ENCODE peak calls at places on chromosomes 3 and 15, in ten cellular contexts. M, N, D, R, H, V, S, P, W and K are unnamed samples.
A peak's percentile ranks its signal among the peaks of the same experiment; 100 is the strongest.

GRCh38 chr15:62928242-62928995 is 114.1 kb upstream of the TPM1 start:
- DNase-seq in H (peak; percentile 55), V (no peak), D (no peak), R (peak; percentile 92), N (peak; percentile 93), W (no peak), M (no peak), S (no peak), P (no peak), K (no peak)

GRCh38 chr3:111979689-111980025 is 831 bp downstream of the ABHD10 start:
- DNase-seq in D (no peak), N (no peak), S (no peak), H (no peak), P (no peak), R (no peak), V (no peak), M (no peak), W (no peak), K (no peak)

GRCh38 chr3:195897081-195897852 is 11.1 kb downstream of the TNK2 start:
- DNase-seq in V (no peak), S (no peak), D (no peak), H (peak; percentile 63), M (no peak), N (peak; percentile 71), P (no peak), R (no peak), W (no peak), K (no peak)

GRCh38 chr3:120420360-120420759 is 30.4 kb downstream of the FSTL1 start:
- DNase-seq in D (no peak), W (no peak), R (no peak), M (no peak), N (no peak), P (no peak), H (no peak), V (no peak), S (no peak), K (no peak)

GRCh38 chr15:21261965-21262850 is 178.1 kb downstream of the POTEB3 start:
- DNase-seq in S (no peak), R (no peak), M (no peak), W (no peak), P (no peak), N (no peak), V (no peak), H (peak; percentile 69), D (no peak), K (no peak)

GRCh38 chr3:134360046-134360445 is 14.2 kb downstream of the AMOTL2 start:
- DNase-seq in R (no peak), S (no peak), V (no peak), N (no peak), M (peak; percentile 22), H (no peak), D (no peak), P (no peak), W (no peak), K (no peak)

GRCh38 chr3:62607287-62608029 is 234.1 kb upstream of the FEZF2 start:
- DNase-seq in M (no peak), V (no peak), W (no peak), R (peak; percentile 96), H (no peak), N (peak; percentile 92), P (peak; percentile 39), S (peak; percentile 90), D (no peak), K (no peak)

GRCh38 chr3:191393146-191393545 is 62.8 kb upstream of the UTS2B start:
- DNase-seq in S (no peak), P (no peak), N (peak; percentile 58), M (no peak), H (no peak), W (no peak), V (no peak), D (no peak), R (no peak), K (no peak)

GRCh38 chr3:183584246-183584913 is 28.9 kb upstream of the KLHL6 start:
- DNase-seq in S (peak; percentile 46), V (no peak), M (no peak), N (peak; percentile 86), P (no peak), H (peak; percentile 67), R (no peak), D (peak; percentile 5), W (no peak), K (no peak)

GRCh38 chr3:16419640-16420039 is 93.9 kb downstream of the RFTN1 start:
- DNase-seq in D (no peak), R (no peak), P (no peak), S (no peak), W (no peak), M (no peak), N (peak; percentile 56), V (no peak), H (no peak), K (no peak)

GRCh38 chr3:158718490-158719170 is 13.6 kb downstream of the RARRES1 start:
- DNase-seq in S (no peak), M (peak; percentile 53), P (no peak), W (no peak), R (peak; percentile 83), V (no peak), D (no peak), H (no peak), N (peak; percentile 95), K (no peak)

GRCh38 chr3:20769430-20769829 is 583.4 kb upstream of the SGO1 start:
- DNase-seq in N (no peak), P (no peak), R (no peak), S (no peak), M (no peak), D (no peak), H (no peak), V (no peak), W (no peak), K (no peak)

GRCh38 chr3:19190602-19191001 is 42.3 kb downstream of the KCNH8 start:
- DNase-seq in P (no peak), S (no peak), N (no peak), V (no peak), R (no peak), D (no peak), M (no peak), H (no peak), W (no peak), K (no peak)

GRCh38 chr15:39431371-39431770 is 149.5 kb upstream of the THBS1 start:
- DNase-seq in S (no peak), W (no peak), M (no peak), H (no peak), N (peak; percentile 63), P (no peak), V (no peak), D (no peak), R (no peak), K (no peak)

GRCh38 chr3:98232489-98232888 is 31.6 kb upstream of the OR5H6 start:
- DNase-seq in W (no peak), V (no peak), M (no peak), S (no peak), N (no peak), H (no peak), D (no peak), P (no peak), R (no peak), K (no peak)

GRCh38 chr15:33506781-33507180 is 196.0 kb downstream of the RYR3 start:
- DNase-seq in P (peak; percentile 20), R (no peak), V (no peak), S (no peak), W (no peak), M (no peak), H (no peak), D (no peak), N (no peak), K (no peak)

GRCh38 chr3:49032646-49033304 is 3.6 kb upstream of the IMPDH2 start:
- DNase-seq in N (peak; percentile 56), W (no peak), M (no peak), V (no peak), H (no peak), P (no peak), D (no peak), S (no peak), R (no peak), K (no peak)

GRCh38 chr15:65829150-65829764 is 37.2 kb upstream of the DENND4A start:
- DNase-seq in W (peak; percentile 22), S (no peak), H (no peak), P (peak; percentile 16), M (no peak), N (peak; percentile 45), D (no peak), V (no peak), R (no peak), K (no peak)

GRCh38 chr3:188940213-188940914 is 231.4 kb upstream of the TPRG1 start:
- DNase-seq in H (no peak), R (no peak), D (no peak), M (no peak), S (no peak), V (no peak), P (no peak), N (peak; percentile 52), W (no peak), K (no peak)

GRCh38 chr15:67812232-67812631 is 13.1 kb upstream of the SKOR1 start:
- DNase-seq in R (no peak), V (no peak), W (no peak), S (no peak), D (no peak), H (no peak), P (no peak), M (no peak), N (no peak), K (no peak)

GRCh38 chr3:150105025-150105424 is 134.3 kb upstream of the PFN2 start:
- DNase-seq in N (no peak), W (no peak), H (no peak), M (no peak), S (no peak), D (no peak), V (no peak), P (no peak), R (no peak), K (no peak)

GRCh38 chr15:46344115-46344749 is 709.4 kb downstream of the SQOR start:
- DNase-seq in H (no peak), D (no peak), W (no peak), R (no peak), P (no peak), N (no peak), M (no peak), V (no peak), S (no peak), K (no peak)

GRCh38 chr3:64687781-64688515 is at the start of gene ADAMTS9:
- DNase-seq in W (no peak), R (no peak), M (peak; percentile 60), S (peak; percentile 74), P (peak; percentile 92), D (peak; percentile 85), N (peak; percentile 91), H (peak; percentile 89), V (no peak), K (no peak)

GRCh38 chr3:143000525-143000924 is 845 bp upstream of the U2SURP start:
- DNase-seq in P (peak; percentile 41), W (no peak), N (peak; percentile 46), M (peak; percentile 37), R (no peak), V (no peak), S (no peak), H (no peak), D (no peak), K (no peak)

GRCh38 chr3:140595295-140595694 is 82.6 kb upstream of the TRIM42 start:
- DNase-seq in D (no peak), N (peak; percentile 79), R (no peak), M (no peak), V (no peak), S (no peak), H (no peak), P (no peak), W (no peak), K (no peak)

GRCh38 chr3:45960289-45960688 is 17.0 kb downstream of the CXCR6 start:
- DNase-seq in P (no peak), S (no peak), H (no peak), W (no peak), M (no peak), R (no peak), V (no peak), D (no peak), N (no peak), K (no peak)

GRCh38 chr3:75295013-75295412 is 369.1 kb upstream of the FRG2C start:
- DNase-seq in W (no peak), M (no peak), S (no peak), R (no peak), N (no peak), H (no peak), D (no peak), P (no peak), V (no peak), K (no peak)

GRCh38 chr15:70424937-70425411 is 327.3 kb upstream of the TLE3 start:
- DNase-seq in P (no peak), M (no peak), N (no peak), V (peak; percentile 24), S (no peak), H (no peak), W (no peak), D (no peak), R (no peak), K (no peak)